ENCODE peak calls at places on chromosomes 13 and 19, in seven cellular contexts. M is posterior cingulate gyrus; Y is endodermal cell; B is activated CD8-positive, alpha-beta memory T cell treated with anti-CD3 and anti-CD28 coated beads for 48 hours; S is stimulated activated CD8-positive, alpha-beta memory T cell treated with anti-CD3 and anti-CD28 coated beads, Interleukin-4, amount 100 ng/mL, for 24 hours; D is type B pancreatic cell; C is stimulated activated CD4-positive, alpha-beta T cell treated with anti-CD3 and anti-CD28 coated beads, Interleukin-4, amount 100 ng/mL, for 4 hours. W is an unnamed sample.

GRCh38 chr19:7500811-7501450 is 12.1 kb upstream of the PEX11G start:
- DNase-seq in M (peak), Y (peak), B (peak), S (peak), D (peak), C (peak), W (no peak)

GRCh38 chr13:78241278-78241919 is 322.8 kb upstream of the EDNRB start:
- DNase-seq in M (peak), Y (peak), B (no peak), S (peak), D (no peak), C (no peak), W (peak)

GRCh38 chr19:34316741-34317241 is 48.2 kb upstream of the GPI start:
- DNase-seq in M (no peak), Y (no peak), B (no peak), S (no peak), D (no peak), C (no peak), W (no peak)

GRCh38 chr19:10998045-10998533 is 37.3 kb downstream of the SMARCA4 start:
- DNase-seq in M (no peak), Y (no peak), B (no peak), S (no peak), D (no peak), C (no peak), W (no peak)

GRCh38 chr13:79525458-79525857 is 44.5 kb downstream of the NDFIP2 start:
- DNase-seq in M (no peak), Y (no peak), B (no peak), S (no peak), D (no peak), C (no peak), W (no peak)

GRCh38 chr13:23322353-23323336 is 110.9 kb downstream of the SACS start:
- DNase-seq in M (no peak), Y (no peak), B (no peak), S (no peak), D (no peak), C (no peak), W (no peak)

GRCh38 chr19:9306443-9306842 is 3.2 kb downstream of the ZNF699 start:
- DNase-seq in M (no peak), Y (no peak), B (no peak), S (no peak), D (no peak), C (no peak), W (no peak)

GRCh38 chr13:114034481-114034891 is 60.6 kb upstream of the C13orf46 start:
- DNase-seq in M (no peak), Y (no peak), B (no peak), S (no peak), D (no peak), C (no peak), W (no peak)

GRCh38 chr19:18197941-18198340 is 4.9 kb downstream of the MPV17L2 start:
- DNase-seq in M (no peak), Y (no peak), B (no peak), S (no peak), D (no peak), C (no peak), W (no peak)

GRCh38 chr19:3643592-3644313 is 17.2 kb upstream of the CACTIN start:
- DNase-seq in M (no peak), Y (no peak), B (no peak), S (no peak), D (no peak), C (no peak), W (no peak)

GRCh38 chr19:917323-918151 is at the start of gene KISS1R:
- DNase-seq in M (no peak), Y (peak), B (no peak), S (no peak), D (peak), C (no peak), W (peak)

GRCh38 chr19:45423589-45424190 is at the start of gene ERCC1:
- DNase-seq in M (peak), Y (peak), B (peak), S (peak), D (peak), C (peak), W (peak)

GRCh38 chr13:45178349-45179142 is 22.3 kb downstream of the KCTD4 start:
- DNase-seq in M (no peak), Y (no peak), B (no peak), S (no peak), D (no peak), C (no peak), W (no peak)

GRCh38 chr13:110127986-110128511 is 178.9 kb downstream of the COL4A1 start:
- DNase-seq in M (no peak), Y (no peak), B (no peak), S (no peak), D (no peak), C (no peak), W (no peak)

GRCh38 chr13:21081926-21082325 is 20.5 kb upstream of the LATS2 start:
- DNase-seq in M (no peak), Y (no peak), B (no peak), S (no peak), D (no peak), C (no peak), W (no peak)

GRCh38 chr13:87982436-87982835 is 311.3 kb downstream of the SLITRK5 start:
- DNase-seq in M (no peak), Y (no peak), B (no peak), S (no peak), D (no peak), C (no peak), W (no peak)

GRCh38 chr13:41650706-41651105 is 193.4 kb downstream of the RGCC start:
- DNase-seq in M (no peak), Y (no peak), B (no peak), S (no peak), D (no peak), C (no peak), W (no peak)

GRCh38 chr13:69458013-69458412 is 649.6 kb upstream of the ATXN8OS start:
- DNase-seq in M (no peak), Y (no peak), B (no peak), S (no peak), D (no peak), C (no peak), W (no peak)

GRCh38 chr19:13150919-13151604 is 851 bp downstream of the IER2 start:
- DNase-seq in M (no peak), Y (no peak), B (no peak), S (no peak), D (no peak), C (peak), W (peak)

GRCh38 chr19:31109626-31110025 is 239.6 kb downstream of the TSHZ3 start:
- DNase-seq in M (no peak), Y (no peak), B (no peak), S (no peak), D (no peak), C (no peak), W (no peak)

W was measured in stimulated activated naive B cell treated with anti-CD40 and anti-IgM and Interleukin-4, amounts not matched to agents 10 μg/mL and 1 μg/mL and 100 μg/mL, for 72 hours.